ENCODE peak calls at places on chromosomes 11 and 22, in four cellular contexts. One of them, this sample, is unnamed.

GRCh38 chr22:48607901-48608650 is 1219.6 kb downstream of the BRD1 start:
- DNase-seq in psoas muscle: no peak
- DNase-seq in KBM-7: no peak
- DNase-seq in lower leg skin: no peak
- DNase-seq in this sample: no peak

GRCh38 chr11:113114452-113115027 is 153.3 kb downstream of the NCAM1 start:
- DNase-seq in KBM-7: peak
- DNase-seq in lower leg skin: no peak
- DNase-seq in psoas muscle: peak
- DNase-seq in this sample: no peak

GRCh38 chr11:112769170-112769569 is 192.1 kb upstream of the NCAM1 start:
- DNase-seq in KBM-7: no peak
- DNase-seq in psoas muscle: peak
- DNase-seq in lower leg skin: no peak
- DNase-seq in this sample: no peak

GRCh38 chr11:74697722-74698121 is 33.5 kb downstream of the CHRDL2 start:
- DNase-seq in KBM-7: no peak
- DNase-seq in lower leg skin: no peak
- DNase-seq in psoas muscle: no peak
- DNase-seq in this sample: no peak

GRCh38 chr11:120127236-120127635 is 10.7 kb downstream of the TRIM29 start:
- DNase-seq in KBM-7: no peak
- DNase-seq in psoas muscle: no peak
- DNase-seq in lower leg skin: no peak
- DNase-seq in this sample: no peak

GRCh38 chr11:76023408-76024068 is 182.8 kb downstream of the WNT11 start:
- DNase-seq in KBM-7: no peak
- DNase-seq in lower leg skin: no peak
- DNase-seq in psoas muscle: no peak
- DNase-seq in this sample: no peak

GRCh38 chr22:24331468-24332440 is 61.1 kb downstream of the SPECC1L start:
- DNase-seq in psoas muscle: no peak
- DNase-seq in KBM-7: peak
- DNase-seq in lower leg skin: no peak
- DNase-seq in this sample: no peak

GRCh38 chr11:56624661-56625110 is 10.0 kb upstream of the OR5M1 start:
- DNase-seq in lower leg skin: no peak
- DNase-seq in KBM-7: peak
- DNase-seq in psoas muscle: no peak
- DNase-seq in this sample: no peak

GRCh38 chr11:44550123-44550522 is 15.3 kb upstream of the CD82 start:
- DNase-seq in psoas muscle: no peak
- DNase-seq in KBM-7: peak
- DNase-seq in lower leg skin: no peak
- DNase-seq in this sample: no peak

GRCh38 chr22:23777776-23778575 is 5.3 kb downstream of the MMP11 start:
- DNase-seq in lower leg skin: no peak
- DNase-seq in psoas muscle: no peak
- DNase-seq in KBM-7: no peak
- DNase-seq in this sample: no peak

GRCh38 chr22:49228431-49229037 is 599.1 kb downstream of the BRD1 start:
- DNase-seq in KBM-7: no peak
- DNase-seq in psoas muscle: no peak
- DNase-seq in lower leg skin: peak
- DNase-seq in this sample: peak

GRCh38 chr11:71301046-71301857 is 48.9 kb upstream of the SHANK2 start:
- DNase-seq in lower leg skin: peak
- DNase-seq in KBM-7: no peak
- DNase-seq in psoas muscle: no peak
- DNase-seq in this sample: peak

GRCh38 chr11:73388241-73389133 is 12.3 kb downstream of the RELT start:
- DNase-seq in lower leg skin: no peak
- DNase-seq in KBM-7: peak
- DNase-seq in psoas muscle: peak
- DNase-seq in this sample: peak

This sample was measured in lung.